ENCODE peak calls at places on chromosomes 11 and 22, in seven cellular contexts. R, T, V, B, D, M and G are unnamed samples.

GRCh38 chr22:37185646-37186227 is 2.3 kb downstream of the C1QTNF6 start:
- DNase-seq in R (no peak), B (no peak), T (peak), V (no peak), D (no peak), M (no peak), G (no peak)

GRCh38 chr11:69383946-69384547 is 90.1 kb downstream of the MYEOV start:
- DNase-seq in B (no peak), D (no peak), T (no peak), R (no peak), M (no peak), V (no peak), G (no peak)

GRCh38 chr22:25876871-25877270 is 134.9 kb downstream of the MYO18B start:
- DNase-seq in R (peak), D (no peak), M (no peak), T (no peak), V (no peak), B (no peak), G (no peak)

GRCh38 chr22:36374603-36375024 is 13.2 kb downstream of the MYH9 start:
- DNase-seq in T (peak), B (peak), V (no peak), M (no peak), R (no peak), D (peak), G (peak)

GRCh38 chr22:47195676-47196492 is 433.4 kb downstream of the TBC1D22A start:
- DNase-seq in M (no peak), V (no peak), B (no peak), T (no peak), D (no peak), R (no peak), G (no peak)

GRCh38 chr11:43681543-43681942 is 1.0 kb downstream of the HSD17B12 start:
- DNase-seq in M (no peak), R (no peak), D (peak), V (no peak), T (no peak), B (peak), G (peak)

GRCh38 chr22:42868751-42869251 is 11.7 kb upstream of the ARFGAP3 start:
- DNase-seq in T (no peak), B (peak), V (no peak), D (no peak), M (no peak), R (no peak), G (no peak)

GRCh38 chr22:20803696-20804324 is 29.9 kb downstream of the SERPIND1 start:
- DNase-seq in T (peak), B (peak), D (peak), M (peak), V (peak), R (peak), G (peak)

GRCh38 chr11:64330888-64331287 is 9.1 kb upstream of the CCDC88B start:
- DNase-seq in R (no peak), D (no peak), M (no peak), B (no peak), V (no peak), T (no peak), G (no peak)

GRCh38 chr11:120985718-120986569 is 38.0 kb upstream of the TBCEL start:
- DNase-seq in T (peak), R (peak), M (peak), B (peak), V (no peak), D (peak), G (peak)

GRCh38 chr11:65417702-65418430 is 4.7 kb upstream of the NEAT1 start:
- DNase-seq in V (no peak), R (no peak), M (no peak), B (peak), D (peak), T (no peak), G (peak)

GRCh38 chr22:48224332-48224731 is 1461.9 kb downstream of the TBC1D22A start:
- DNase-seq in D (no peak), V (no peak), B (no peak), R (no peak), M (no peak), T (no peak), G (no peak)

GRCh38 chr11:112290462-112290894 is 29.8 kb upstream of the PLET1 start:
- DNase-seq in V (no peak), T (no peak), D (peak), B (no peak), M (no peak), R (no peak), G (peak)

GRCh38 chr11:133064961-133065360 is 467.3 kb downstream of the OPCML start:
- DNase-seq in V (no peak), T (no peak), R (no peak), D (no peak), M (no peak), B (no peak), G (no peak)
- H3K18ac ChIP-seq in V (peak), T (no peak), R (no peak), D (no peak), M (no peak), B (no peak), G (no peak)

DNA sequence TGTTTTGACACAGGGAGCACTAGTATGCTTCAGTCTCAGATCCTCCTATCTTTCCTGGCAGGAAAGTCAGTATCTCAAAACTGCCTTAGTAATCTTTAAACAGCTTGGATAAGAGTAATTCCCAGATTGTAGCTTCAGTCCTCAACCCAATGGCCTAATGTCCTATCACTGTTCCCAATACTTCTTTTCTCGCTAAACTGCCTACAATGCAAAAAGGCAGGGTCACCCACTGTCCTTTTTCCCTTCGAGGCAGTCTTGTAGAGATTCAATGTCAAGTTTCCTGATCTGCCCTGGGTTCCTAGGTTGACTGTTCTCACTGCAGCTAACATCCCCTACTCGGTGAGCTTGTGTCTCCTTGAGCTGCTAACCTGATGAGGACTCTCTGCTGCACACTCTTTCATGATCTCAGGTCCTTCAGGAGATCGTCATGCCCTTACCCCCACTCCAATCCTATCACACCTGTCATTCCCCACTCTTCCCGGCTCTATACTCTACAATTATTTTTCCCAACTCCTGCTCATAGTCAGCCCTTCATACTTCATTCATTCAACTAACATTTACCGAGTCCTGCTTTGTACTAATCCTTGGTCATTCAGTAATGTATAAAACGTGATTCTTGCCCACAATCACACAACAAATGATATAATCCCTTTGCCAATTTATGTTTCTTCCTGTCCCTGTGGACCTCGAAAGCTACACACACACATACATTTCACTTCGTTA is 905 bp downstream of the C2CD3 start:
- DNase-seq in B (no peak), T (no peak), R (no peak), M (no peak), V (no peak), D (peak), G (peak)
- H3K4me2 ChIP-seq in B (peak), T (peak), R (peak), M (peak), V (peak), D (peak), G (peak)

GRCh38 chr22:38269466-38269865 is 3.3 kb downstream of the TMEM184B start:
- DNase-seq in V (no peak), B (no peak), R (no peak), D (no peak), T (no peak), M (peak), G (no peak)

GRCh38 chr22:38272373-38273134 is at the start of gene TMEM184B:
- DNase-seq in B (peak), R (peak), V (no peak), M (peak), T (peak), D (peak), G (peak)

GRCh38 chr22:38270091-38270972 is 2.5 kb downstream of the TMEM184B start:
- DNase-seq in R (no peak), V (no peak), T (no peak), B (peak), D (peak), M (peak), G (no peak)

GRCh38 chr22:38271927-38272372 is 860 bp downstream of the TMEM184B start:
- DNase-seq in V (peak), M (peak), R (no peak), B (no peak), D (no peak), T (no peak), G (peak)

DNA sequence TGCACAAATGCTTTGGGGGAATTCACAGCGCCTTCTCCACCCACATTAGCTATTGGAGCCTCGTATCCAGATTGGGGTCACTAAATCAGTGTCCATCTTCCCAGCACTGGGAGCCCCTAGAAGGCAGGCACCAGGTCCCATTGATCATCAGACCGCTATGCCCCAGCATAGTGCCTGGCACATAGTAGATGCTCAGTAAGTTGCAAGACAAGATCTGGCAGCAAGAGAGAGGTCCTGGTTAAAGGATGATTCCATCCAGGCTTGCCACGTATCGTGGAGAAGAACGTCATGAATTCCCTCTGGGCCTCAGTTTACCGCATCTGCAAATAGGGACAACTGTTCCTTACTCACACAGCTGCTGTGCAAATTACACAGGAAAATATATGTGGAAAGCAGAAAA is 1.7 kb downstream of the TMEM184B start:
- DNase-seq in R (no peak), T (no peak), B (no peak), D (no peak), V (no peak), M (peak), G (no peak)
- H3K9ac ChIP-seq in R (no peak), T (no peak), B (no peak), D (peak), V (no peak), M (no peak), G (no peak)

DNA sequence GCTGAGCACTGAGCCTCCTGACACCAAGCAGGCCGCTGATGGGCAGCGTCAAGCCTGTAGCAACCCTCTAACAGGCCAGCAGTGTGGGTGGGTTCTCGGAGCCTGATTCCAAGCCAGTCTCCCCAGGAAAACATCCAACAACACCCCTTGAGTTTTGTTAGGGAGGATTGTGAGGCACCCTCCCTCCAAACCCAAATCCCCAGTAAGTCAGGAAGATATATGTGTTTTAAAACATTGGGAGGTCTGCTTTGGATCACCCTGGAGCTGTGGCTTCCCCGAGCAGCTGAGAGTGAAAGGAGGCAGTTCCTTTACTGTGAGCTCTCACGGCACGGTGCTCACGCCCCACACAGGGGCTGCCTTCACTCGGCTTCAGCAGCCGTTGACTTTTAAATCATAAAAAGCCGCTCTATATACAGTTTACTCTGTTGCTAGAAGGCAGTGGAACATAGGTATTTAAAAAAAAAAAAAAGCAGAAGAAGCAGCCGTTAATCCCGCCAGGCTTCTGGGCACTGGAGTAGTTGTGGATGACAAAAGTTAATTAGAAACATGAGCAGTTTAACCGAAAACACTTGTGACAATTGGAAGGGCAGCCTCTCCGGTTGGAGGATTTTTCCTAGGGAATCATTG is 218.6 kb downstream of the NAV2 start:
- DNase-seq in B (no peak), V (no peak), R (no peak), M (no peak), T (no peak), D (peak), G (no peak)
- H3K18ac ChIP-seq in B (no peak), V (no peak), R (peak), M (no peak), T (peak), D (peak), G (no peak)

GRCh38 chr11:830295-831131 is 2.2 kb upstream of the CD151 start:
- DNase-seq in B (no peak), R (no peak), T (no peak), V (no peak), M (peak), D (peak), G (peak)
- H3K4me2 ChIP-seq in B (no peak), R (peak), T (peak), V (peak), M (peak), D (peak), G (peak)

GRCh38 chr11:94858012-94858705 is 90.0 kb downstream of the AMOTL1 start:
- DNase-seq in T (no peak), V (no peak), D (no peak), R (no peak), B (no peak), M (no peak), G (no peak)

GRCh38 chr11:94857337-94857736 is 89.2 kb downstream of the AMOTL1 start:
- DNase-seq in T (no peak), B (no peak), V (no peak), R (no peak), D (no peak), M (no peak), G (no peak)

GRCh38 chr11:94854770-94855633 is 86.8 kb downstream of the AMOTL1 start:
- DNase-seq in M (no peak), B (no peak), V (no peak), T (no peak), D (no peak), R (no peak), G (no peak)

GRCh38 chr11:94853836-94854235 is 85.7 kb downstream of the AMOTL1 start:
- DNase-seq in B (no peak), D (no peak), V (no peak), T (no peak), R (no peak), M (no peak), G (no peak)

DNA sequence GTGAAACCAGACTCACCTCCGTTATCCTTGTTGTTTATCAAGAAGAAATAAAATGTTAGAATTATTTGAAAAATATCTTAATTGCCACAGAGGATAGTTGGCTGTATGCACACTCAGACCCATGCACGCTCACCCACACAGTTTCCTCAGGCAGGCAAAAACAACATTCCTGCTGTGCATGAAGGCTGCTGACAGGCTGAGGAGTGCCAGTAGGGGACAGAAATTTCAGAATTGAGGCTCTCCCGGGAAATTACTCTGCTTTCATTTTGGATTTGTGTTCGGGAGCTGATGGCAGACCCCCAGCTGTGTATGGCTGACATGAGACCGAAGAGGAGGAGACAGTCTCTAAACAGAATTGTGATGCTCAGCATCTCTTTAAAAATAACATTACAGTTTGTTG is 87.5 kb downstream of the AMOTL1 start:
- DNase-seq in B (no peak), V (no peak), R (no peak), M (no peak), D (no peak), T (no peak), G (no peak)
- H3K9ac ChIP-seq in B (no peak), V (no peak), R (no peak), M (no peak), D (no peak), T (no peak), G (no peak)